ENCODE peak calls at places on chromosomes 5 and 9, in five cellular contexts. D is heart left ventricle, R is thoracic aorta, F is sigmoid colon, M is body of pancreas. G is an unnamed sample.

GRCh38 chr5:56257010-56257409 is 23.9 kb upstream of the ANKRD55 start:
- DNase-seq in D (no peak), M (no peak), F (no peak), R (no peak), G (no peak)

GRCh38 chr5:72920690-72921089 is 35.2 kb upstream of the FCHO2 start:
- DNase-seq in D (no peak), R (no peak), F (no peak), M (no peak), G (no peak)

GRCh38 chr9:106731910-106732309 is 131.1 kb upstream of the ZNF462 start:
- DNase-seq in M (no peak), R (no peak), D (no peak), F (no peak), G (no peak)

GRCh38 chr9:98949565-98949964 is 5.9 kb downstream of the COL15A1 start:
- DNase-seq in R (no peak), D (no peak), M (no peak), F (no peak), G (no peak)

GRCh38 chr9:107881625-107882300 is 392.2 kb upstream of the KLF4 start:
- DNase-seq in D (no peak), F (no peak), R (no peak), M (no peak), G (peak; percentile 43)

GRCh38 chr9:16103613-16104012 is 550.8 kb downstream of the CCDC171 start:
- DNase-seq in M (peak; percentile 24), D (no peak), R (no peak), F (peak; percentile 73), G (peak; percentile 63)

GRCh38 chr5:50655810-50656205 is 10.6 kb upstream of the PARP8 start:
- DNase-seq in R (no peak), M (peak; percentile 63), F (no peak), D (no peak), G (no peak)

GRCh38 chr5:103207653-103208052 is 50.9 kb upstream of the MACIR start:
- DNase-seq in R (no peak), D (no peak), M (no peak), F (no peak), G (peak; percentile 52)

GRCh38 chr9:14180077-14180941 is 133.6 kb downstream of the NFIB start:
- DNase-seq in D (peak; percentile 41), F (peak; percentile 73), R (no peak), M (peak; percentile 36), G (no peak)

GRCh38 chr9:123337971-123338370 is 18.0 kb upstream of the CRB2 start:
- DNase-seq in R (no peak), D (no peak), M (no peak), F (no peak), G (no peak)
- H3K4me3 ChIP-seq in R (no peak overlapping the region), D (no peak overlapping the region), M (no peak overlapping the region), F (no peak overlapping the region), G (no peak overlapping the region)

GRCh38 chr5:150507283-150508020 is 479 bp upstream of the NDST1 start:
- DNase-seq in F (no peak), M (peak; percentile 52), D (no peak), R (no peak), G (no peak)
- H3K4me1 ChIP-seq in F (peaks cover 98% of the 10 kb centered on the region), M (peaks cover 100% of the 10 kb centered on the region), D (peaks cover 94% of the 10 kb centered on the region), R (peaks cover 60% of the 10 kb centered on the region), G (peaks cover 46% of the 10 kb centered on the region)

DNA sequence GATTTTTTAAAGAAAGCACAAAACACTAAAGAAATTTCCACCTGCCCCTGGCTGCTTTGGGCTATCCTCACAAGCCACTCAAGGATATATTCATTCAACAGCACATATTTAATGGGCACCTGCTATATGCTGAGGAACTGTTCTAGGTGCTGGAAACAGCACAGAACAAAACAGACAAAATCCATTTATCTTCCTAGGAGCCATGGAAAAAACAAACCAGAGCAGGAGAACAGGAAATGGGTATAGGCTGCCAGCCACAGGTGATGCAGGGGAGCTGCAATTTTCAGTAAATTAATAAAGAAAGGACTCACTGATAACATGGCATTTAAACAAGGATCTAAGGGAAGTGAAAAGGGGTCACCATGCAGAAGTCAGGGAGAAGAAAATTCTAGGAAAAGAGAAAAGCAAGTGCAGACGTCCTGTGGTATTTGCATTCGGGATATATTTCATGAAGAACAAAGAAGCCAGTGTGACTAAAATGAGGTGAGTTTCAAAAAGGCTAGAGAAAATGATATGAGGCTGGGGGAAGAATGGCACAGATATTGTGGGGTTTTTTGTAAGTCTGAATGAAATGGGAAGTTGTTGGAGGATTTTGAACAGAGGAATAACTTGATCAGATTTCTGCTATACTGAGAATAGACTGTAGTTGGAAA is 152.2 kb downstream of the ADAMTSL1 start:
- DNase-seq in F (no peak), R (no peak), M (no peak), D (no peak), G (no peak)
- TF ChIP-seq CTCF in F (no peak), R (no peak), M (no peak), D (no peak), G (no peak)

GRCh38 chr5:34928267-34928666 is 1.1 kb upstream of the DNAJC21 start:
- DNase-seq in M (no peak), F (no peak), D (no peak), R (no peak), G (no peak)
- H3K4me3 ChIP-seq in M (no peak overlapping the region), F (no peak overlapping the region), D (no peak overlapping the region), R (no peak overlapping the region), G (no peak overlapping the region)

DNA sequence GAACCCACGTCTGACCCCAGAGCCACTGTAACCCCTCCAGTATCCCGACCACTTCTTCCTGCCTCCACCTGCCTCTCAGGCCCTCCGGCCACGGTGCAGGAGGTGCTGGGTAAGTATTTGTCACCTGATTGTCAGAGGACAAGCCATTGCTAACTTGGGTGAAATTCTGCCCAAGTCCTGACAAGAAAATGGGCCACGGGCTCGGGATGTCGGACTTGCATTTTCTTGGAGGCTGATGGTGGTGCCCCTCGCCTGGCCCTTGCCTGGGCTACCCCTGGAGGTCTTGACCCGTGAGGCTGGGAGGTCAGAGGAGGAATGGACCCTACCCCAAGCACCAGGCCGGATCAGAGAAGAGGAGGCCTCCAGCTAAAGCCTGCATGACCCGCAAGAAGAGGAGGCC is 149.7 kb upstream of the COL5A1 start:
- DNase-seq in D (no peak), R (no peak), F (peak; percentile 56), M (no peak), G (no peak)
- H3K4me1 ChIP-seq in D (no peaks in the 10 kb centered on the region), R (no peaks in the 10 kb centered on the region), F (no peaks in the 10 kb centered on the region), M (no peaks in the 10 kb centered on the region), G (peaks cover 7% of the 10 kb centered on the region)

GRCh38 chr5:68886814-68887213 is 207.0 kb upstream of the SLC30A5 start:
- DNase-seq in R (no peak), M (no peak), F (no peak), D (no peak), G (no peak)

GRCh38 chr5:68883441-68883840 is 210.4 kb upstream of the SLC30A5 start:
- DNase-seq in D (no peak), F (no peak), M (no peak), R (no peak), G (no peak)

GRCh38 chr5:68884144-68884754 is 209.6 kb upstream of the SLC30A5 start:
- DNase-seq in R (no peak), D (no peak), M (no peak), F (no peak), G (no peak)

GRCh38 chr5:68884893-68885292 is 208.9 kb upstream of the SLC30A5 start:
- DNase-seq in D (no peak), F (no peak), R (no peak), M (no peak), G (no peak)
- TF ChIP-seq CTCF in D (no peak), F (no peak), R (no peak), M (no peak), G (peak; percentile 26)

GRCh38 chr5:14016549-14016948 is 72.1 kb upstream of the DNAH5 start:
- DNase-seq in R (no peak), F (no peak), D (no peak), M (no peak), G (no peak)

GRCh38 chr5:14009575-14009974 is 65.1 kb upstream of the DNAH5 start:
- DNase-seq in F (no peak), M (no peak), R (no peak), D (no peak), G (no peak)

GRCh38 chr5:14008819-14009311 is 64.4 kb upstream of the DNAH5 start:
- DNase-seq in F (no peak), R (no peak), M (peak; percentile 58), D (no peak), G (no peak)

GRCh38 chr5:14006823-14007510 is 62.5 kb upstream of the DNAH5 start:
- DNase-seq in M (no peak), R (no peak), F (no peak), D (no peak), G (no peak)

DNA sequence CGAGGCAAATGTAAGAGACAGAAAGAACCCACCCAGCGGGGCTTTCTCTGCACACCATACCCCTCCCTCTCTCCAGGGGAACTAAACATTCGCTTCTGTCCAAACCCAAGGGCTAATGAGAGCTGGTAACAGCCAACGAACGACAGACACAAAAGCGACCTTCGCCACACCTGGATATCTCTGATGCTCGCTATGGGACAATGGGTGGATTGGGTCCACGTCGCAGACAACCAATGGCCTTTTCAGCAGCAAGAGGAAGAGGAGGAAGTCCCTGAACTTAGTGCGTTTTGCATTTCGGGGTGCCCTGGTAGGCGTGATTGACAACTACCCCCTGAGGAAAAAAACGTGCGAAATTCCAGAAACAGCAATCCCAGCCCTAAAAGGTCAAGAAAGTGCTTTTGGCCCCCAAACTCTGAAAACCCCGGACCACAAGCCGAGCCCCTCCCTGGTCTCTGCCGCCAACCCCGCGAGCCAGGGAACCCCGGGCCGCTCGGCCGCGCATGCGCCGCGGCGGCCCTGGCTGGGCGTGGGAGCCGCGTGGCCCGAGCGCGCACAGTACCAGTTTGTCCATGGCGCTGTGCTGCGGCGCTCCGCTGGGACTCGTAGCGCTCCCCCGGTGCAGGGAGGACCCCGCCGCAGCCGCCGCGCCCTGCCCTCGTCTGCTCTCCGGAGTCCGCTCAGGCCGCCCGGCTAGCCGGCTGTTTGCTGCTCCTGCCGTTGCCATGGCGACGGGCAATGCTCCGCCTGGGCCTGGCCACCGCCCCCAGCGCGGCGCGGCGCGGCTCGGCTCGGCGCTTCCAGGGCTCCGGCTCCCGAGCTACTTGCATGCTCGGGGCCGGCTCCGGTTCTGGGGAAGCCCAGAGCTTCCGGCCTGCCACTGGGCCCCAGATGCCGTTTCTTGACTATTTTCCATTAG is 66.9 kb upstream of the DNAH5 start:
- DNase-seq in R (peak; percentile 51), D (peak; percentile 91), M (peak; percentile 95), F (peak; percentile 92), G (peak; percentile 93)
- H3K4me3 ChIP-seq in R (peak overlapping the region; percentile 82), D (peak overlapping the region; percentile 61), M (peak overlapping the region; percentile 14), F (peak overlapping the region; percentile 59), G (peak overlapping the region; percentile 60)